ENCODE peak calls at places on chromosome 14, in five cellular contexts. N is kidney tubule cell, D is RPMI8226, X is HT1080, A is A549. L is an unnamed sample.
A peak's percentile ranks its signal among the peaks of the same experiment; 100 is the strongest.

GRCh38 chr14:62126885-62127478 is 364.8 kb downstream of the SNAPC1 start:
- DNase-seq in N (peak; percentile 68), D (peak; percentile 44), X (peak; percentile 60), A (peak; percentile 31), L (peak; percentile 64)

GRCh38 chr14:94633116-94633515 is 20.9 kb downstream of the SERPINA3 start:
- DNase-seq in N (no peak), D (no peak), X (no peak), A (no peak), L (no peak)

GRCh38 chr14:61077946-61078738 is 97.1 kb downstream of the SLC38A6 start:
- DNase-seq in N (no peak), D (no peak), X (no peak), A (no peak), L (no peak)

GRCh38 chr14:78450945-78451344 is 280.8 kb downstream of the NRXN3 start:
- DNase-seq in N (no peak), D (no peak), X (no peak), A (no peak), L (no peak)

GRCh38 chr14:61860294-61860918 is 98.2 kb downstream of the SNAPC1 start:
- DNase-seq in N (peak; percentile 54), D (peak; percentile 66), X (peak; percentile 59), A (peak; percentile 63), L (peak; percentile 62)

GRCh38 chr14:101410126-101410525 is 151.2 kb upstream of the DIO3 start:
- DNase-seq in N (no peak), D (no peak), X (no peak), A (no peak), L (no peak)

GRCh38 chr14:64671591-64671990 is 32.6 kb upstream of the PLEKHG3 start:
- DNase-seq in N (peak; percentile 74), D (peak; percentile 53), X (peak; percentile 33), A (peak; percentile 80), L (peak; percentile 73)

GRCh38 chr14:39034481-39035296 is 68.3 kb downstream of the SEC23A start:
- DNase-seq in N (no peak), D (no peak), X (no peak), A (peak; percentile 13), L (no peak)

GRCh38 chr14:68364823-68365222 is 428.0 kb downstream of the ZFP36L1 start:
- DNase-seq in N (peak; percentile 52), D (no peak), X (no peak), A (no peak), L (no peak)

GRCh38 chr14:21985081-21985480 is 311.5 kb upstream of the OR4E1 start:
- DNase-seq in N (peak; percentile 45), D (no peak), X (peak; percentile 45), A (no peak), L (no peak)

GRCh38 chr14:69652942-69653680 is 41.7 kb downstream of the SUSD6 start:
- DNase-seq in N (peak; percentile 59), D (no peak), X (peak; percentile 18), A (no peak), L (no peak)

GRCh38 chr14:64878775-64879634 is 702 bp downstream of the SPTB start:
- DNase-seq in N (no peak), D (no peak), X (no peak), A (peak; percentile 14), L (no peak)

GRCh38 chr14:90382491-90383125 is 14.2 kb upstream of the CALM1 start:
- DNase-seq in N (peak; percentile 73), D (peak; percentile 48), X (peak; percentile 31), A (peak; percentile 41), L (peak; percentile 70)

GRCh38 chr14:24513009-24513408 is 4.9 kb upstream of the CMA1 start:
- DNase-seq in N (no peak), D (no peak), X (no peak), A (no peak), L (no peak)

L was measured in AG08395.